ENCODE peak calls at places on chromosomes 11 and 22, in five cellular contexts. L, E, V, G and J are unnamed samples.

GRCh38 chr11:80726236-80726635 is 1285.4 kb upstream of the TENM4 start:
- DNase-seq in G (no peak), E (no peak), L (no peak), V (no peak), J (no peak)

GRCh38 chr11:91170711-91171110 is 947.9 kb upstream of the CHORDC1 start:
- DNase-seq in G (no peak), V (no peak), L (no peak), E (no peak), J (no peak)

GRCh38 chr22:19942886-19943664 is 1.5 kb upstream of the TXNRD2 start:
- DNase-seq in G (no peak), V (peak), E (no peak), L (no peak), J (no peak)

GRCh38 chr11:63523151-63523550 is 13.5 kb upstream of the PLAAT4 start:
- DNase-seq in V (no peak), E (no peak), L (no peak), G (no peak), J (peak)

GRCh38 chr11:112610494-112610893 is 349.8 kb upstream of the PLET1 start:
- DNase-seq in G (no peak), E (no peak), L (no peak), V (no peak), J (no peak)

GRCh38 chr22:37090920-37091688 is 18.4 kb downstream of the TMPRSS6 start:
- DNase-seq in L (no peak), V (no peak), G (no peak), E (no peak), J (no peak)

GRCh38 chr11:79413258-79413657 is 27.6 kb downstream of the TENM4 start:
- DNase-seq in L (no peak), G (no peak), V (peak), E (peak), J (peak)

GRCh38 chr22:26564181-26564580 is 25.8 kb downstream of the TPST2 start:
- DNase-seq in E (no peak), G (no peak), L (no peak), V (no peak), J (no peak)

GRCh38 chr22:49848690-49849160 is 4.9 kb upstream of the ZBED4 start:
- DNase-seq in E (peak), V (no peak), L (no peak), G (no peak), J (no peak)

GRCh38 chr22:40727607-40728325 is 48.5 kb downstream of the MCHR1 start:
- DNase-seq in L (no peak), E (no peak), G (no peak), V (no peak), J (no peak)